ENCODE peak calls at places on chromosomes 13 and 19, in ten cellular contexts. I is GM20000; W is NCI-H2171 treated with DMSO at 0.1 percent for 48 hours; F is T-helper 17 cell; R is activated T-helper 1 cell treated with anti-CD3 and anti-CD28 coated beads, Interleukin-12 subunit alpha, Interleukin-12 subunit beta, Interleukin-2, Interleukin-4 antibody, amounts not matched to agents 30 ng/mL and 10 ng/mL and 1 ng/mL, durations not matched to agents 14 hours and 24 hours and 36 hours; U is uterus; S is cardiac muscle cell; P is right lobe of liver; D is foreskin fibroblast; H is caudate nucleus. T is an unnamed sample.

GRCh38 chr13:25905411-25906010 is 146.3 kb downstream of the SHISA2 start:
- DNase-seq in I (no peak), W (no peak), F (no peak), U (peak), S (no peak), R (no peak), D (no peak), P (no peak), H (no peak), T (no peak)

GRCh38 chr19:41883463-41883820 is 458 bp downstream of the ARHGEF1 start:
- DNase-seq in W (no peak), S (no peak), I (peak), P (no peak), U (no peak), R (no peak), D (no peak), H (no peak), F (no peak), T (no peak)

GRCh38 chr13:100035936-100036335 is 53.0 kb upstream of the PCCA start:
- DNase-seq in U (no peak), P (no peak), W (no peak), D (no peak), I (no peak), R (no peak), S (no peak), F (no peak), H (no peak), T (no peak)

GRCh38 chr13:95485045-95485517 is 67.4 kb upstream of the CLDN10 start:
- DNase-seq in P (no peak), W (no peak), H (no peak), I (no peak), U (no peak), D (no peak), R (no peak), F (no peak), S (no peak), T (no peak)

GRCh38 chr13:36356058-36356457 is 9.9 kb upstream of the SPART start:
- DNase-seq in H (no peak), D (no peak), I (no peak), P (peak), U (no peak), F (no peak), W (no peak), R (no peak), S (no peak), T (no peak)

GRCh38 chr13:112067871-112068305 is 939 bp downstream of the SOX1 start:
- DNase-seq in D (no peak), U (no peak), R (no peak), I (peak), F (no peak), S (peak), W (no peak), H (no peak), P (no peak), T (no peak)

GRCh38 chr13:78978381-78978998 is 319.5 kb upstream of the OBI1 start:
- DNase-seq in D (peak), U (peak), F (peak), S (peak), I (peak), P (no peak), H (peak), W (peak), R (peak), T (no peak)

GRCh38 chr13:85314686-85315085 is 484.5 kb downstream of the SLITRK6 start:
- DNase-seq in F (no peak), U (no peak), R (no peak), W (no peak), I (no peak), D (no peak), P (no peak), H (peak), S (no peak), T (no peak)

GRCh38 chr19:50427997-50428425 is 4.7 kb upstream of the MYBPC2 start:
- DNase-seq in F (no peak), R (peak), W (peak), U (peak), P (peak), D (peak), I (no peak), S (peak), H (peak), T (peak)

GRCh38 chr13:111166882-111167281 is 51.8 kb downstream of the ARHGEF7 start:
- DNase-seq in D (no peak), I (no peak), U (no peak), R (no peak), S (no peak), F (no peak), P (no peak), W (no peak), H (no peak), T (no peak)

GRCh38 chr19:51587264-51588191 is 16.4 kb downstream of the ZNF175 start:
- DNase-seq in I (no peak), U (no peak), H (no peak), F (no peak), S (no peak), W (no peak), R (no peak), P (no peak), D (no peak), T (no peak)

GRCh38 chr19:10228393-10228792 is 2.7 kb downstream of the S1PR2 start:
- DNase-seq in I (no peak), F (no peak), S (no peak), D (no peak), R (no peak), W (no peak), P (no peak), U (no peak), H (no peak), T (no peak)

GRCh38 chr19:33868821-33869412 is 72.2 kb downstream of the KCTD15 start:
- DNase-seq in D (peak), I (no peak), H (peak), U (peak), S (peak), F (no peak), R (no peak), P (no peak), W (no peak), T (peak)

GRCh38 chr13:45196622-45197021 is 4.2 kb downstream of the KCTD4 start:
- DNase-seq in F (no peak), H (no peak), S (peak), I (peak), D (peak), P (no peak), W (no peak), R (no peak), U (no peak), T (no peak)

GRCh38 chr13:43242040-43242439 is 218.7 kb downstream of the DNAJC15 start:
- DNase-seq in P (no peak), U (no peak), W (peak), H (no peak), F (no peak), S (no peak), R (no peak), I (no peak), D (peak), T (no peak)

GRCh38 chr19:6227941-6228325 is 51.8 kb downstream of the MLLT1 start:
- DNase-seq in H (no peak), U (no peak), I (no peak), D (no peak), F (no peak), W (no peak), P (no peak), S (no peak), R (no peak), T (no peak)

GRCh38 chr13:89726690-89727435 is 1620.6 kb upstream of the MIR17HG start:
- DNase-seq in S (no peak), F (no peak), H (no peak), U (no peak), I (no peak), R (no peak), W (no peak), P (no peak), D (no peak), T (no peak)

GRCh38 chr19:5269279-5269678 is 71.3 kb downstream of the PTPRS start:
- DNase-seq in U (no peak), R (no peak), H (no peak), I (no peak), D (no peak), W (no peak), F (no peak), S (no peak), P (no peak), T (no peak)

GRCh38 chr13:109383683-109384082 is 402.7 kb downstream of the IRS2 start:
- DNase-seq in S (no peak), R (no peak), H (no peak), P (no peak), F (no peak), W (no peak), U (no peak), I (no peak), D (peak), T (no peak)

GRCh38 chr13:113351514-113352026 is 12.4 kb downstream of the GRTP1 start:
- DNase-seq in P (peak), U (peak), H (no peak), I (no peak), W (no peak), D (no peak), F (no peak), R (no peak), S (no peak), T (peak)

GRCh38 chr19:38267780-38268430 is 3.5 kb downstream of the SPINT2 start:
- DNase-seq in U (no peak), H (no peak), D (no peak), P (no peak), S (no peak), R (no peak), I (no peak), F (no peak), W (no peak), T (no peak)

GRCh38 chr13:20217168-20217567 is 15.0 kb downstream of the GJB6 start:
- DNase-seq in W (no peak), R (no peak), F (no peak), D (no peak), P (no peak), S (no peak), H (no peak), U (no peak), I (no peak), T (no peak)

GRCh38 chr19:42228640-42229039 is 8.5 kb downstream of the ZNF526 start:
- DNase-seq in H (no peak), F (no peak), I (no peak), S (no peak), P (no peak), R (no peak), U (no peak), D (no peak), W (no peak), T (no peak)

GRCh38 chr13:27266937-27267336 is 3.7 kb upstream of the RASL11A start:
- DNase-seq in R (no peak), H (no peak), I (no peak), U (no peak), P (no peak), S (no peak), F (no peak), W (no peak), D (no peak), T (no peak)